ENCODE peak calls at places on chromosomes 5 and 9, in six cellular contexts. R is foreskin fibroblast, E is OCI-LY7, I is fibroblast of lung, K is tibial nerve, H is fibroblast of mammary gland. D is an unnamed sample.

GRCh38 chr9:94819161-94819677 is 92.7 kb downstream of the AOPEP start:
- DNase-seq in R (no peak), E (no peak), I (no peak), K (no peak), H (no peak), D (no peak)

GRCh38 chr5:149473441-149473840 is 77.8 kb downstream of the CSNK1A1 start:
- DNase-seq in R (no peak), E (no peak), I (no peak), K (no peak), H (no peak), D (no peak)

GRCh38 chr5:95903838-95904237 is 57.8 kb downstream of the ELL2 start:
- DNase-seq in R (no peak), E (no peak), I (no peak), K (no peak), H (no peak), D (no peak)

GRCh38 chr9:99251157-99251556 is 29.1 kb downstream of the SEC61B start:
- DNase-seq in R (no peak), E (no peak), I (no peak), K (no peak), H (no peak), D (no peak)

GRCh38 chr9:95081998-95082397 is 235.5 kb downstream of the FANCC start:
- DNase-seq in R (no peak), E (no peak), I (no peak), K (no peak), H (no peak), D (no peak)

GRCh38 chr5:150600951-150601773 is 39.3 kb upstream of the SYNPO start:
- DNase-seq in R (peak), E (no peak), I (peak), K (no peak), H (no peak), D (no peak)

GRCh38 chr9:132614324-132614723 is 31.9 kb downstream of the BARHL1 start:
- DNase-seq in R (no peak), E (no peak), I (no peak), K (no peak), H (no peak), D (no peak)

GRCh38 chr5:37906416-37906815 is 66.6 kb upstream of the GDNF start:
- DNase-seq in R (no peak), E (no peak), I (no peak), K (no peak), H (no peak), D (no peak)

GRCh38 chr5:38466444-38467189 is 89.8 kb downstream of the LIFR start:
- DNase-seq in R (peak), E (no peak), I (no peak), K (peak), H (peak), D (no peak)

GRCh38 chr5:50559955-50560354 is 106.5 kb upstream of the PARP8 start:
- DNase-seq in R (no peak), E (peak), I (no peak), K (no peak), H (no peak), D (no peak)

GRCh38 chr9:129835860-129836223 is 584 bp downstream of the USP20 start:
- DNase-seq in R (peak), E (no peak), I (no peak), K (no peak), H (peak), D (no peak)

GRCh38 chr5:156815988-156816599 is 34.0 kb upstream of the PPP1R2B start:
- DNase-seq in R (peak), E (peak), I (peak), K (no peak), H (peak), D (no peak)

GRCh38 chr9:137534256-137535119 is 15.7 kb downstream of the PNPLA7 start:
- DNase-seq in R (peak), E (peak), I (peak), K (peak), H (peak), D (no peak)

GRCh38 chr9:122360891-122361290 is 9.9 kb upstream of the PTGS1 start:
- DNase-seq in R (peak), E (no peak), I (peak), K (no peak), H (peak), D (no peak)

GRCh38 chr5:16013334-16014065 is 166.1 kb downstream of the MARCHF11 start:
- DNase-seq in R (peak), E (no peak), I (no peak), K (no peak), H (no peak), D (no peak)

GRCh38 chr5:6820851-6821479 is 107.7 kb downstream of the TENT4A start:
- DNase-seq in R (peak), E (peak), I (no peak), K (no peak), H (peak), D (no peak)

GRCh38 chr9:38680827-38681226 is 39.1 kb downstream of the FAM240B start:
- DNase-seq in R (peak), E (no peak), I (peak), K (no peak), H (no peak), D (no peak)

GRCh38 chr9:127723450-127723849 is 7.6 kb downstream of the TTC16 start:
- DNase-seq in R (peak), E (no peak), I (peak), K (no peak), H (peak), D (no peak)

GRCh38 chr5:156913719-156914370 is 49.2 kb downstream of the TIMD4 start:
- DNase-seq in R (no peak), E (peak), I (no peak), K (no peak), H (no peak), D (no peak)

GRCh38 chr9:108580021-108580439 is 275.8 kb downstream of the ACTL7B start:
- DNase-seq in R (peak), E (no peak), I (no peak), K (no peak), H (peak), D (no peak)

GRCh38 chr9:21788752-21789151 is 13.7 kb upstream of the MTAP start:
- DNase-seq in R (peak), E (no peak), I (peak), K (no peak), H (peak), D (no peak)

GRCh38 chr5:93072831-93073459 is 508.1 kb downstream of the NR2F1-AS1 start:
- DNase-seq in R (peak), E (no peak), I (peak), K (no peak), H (peak), D (no peak)

GRCh38 chr5:56145511-56145910 is 87.6 kb downstream of the ANKRD55 start:
- DNase-seq in R (no peak), E (no peak), I (no peak), K (no peak), H (no peak), D (no peak)

GRCh38 chr5:177487144-177487543 is 10.3 kb downstream of the PDLIM7 start:
- DNase-seq in R (no peak), E (no peak), I (no peak), K (no peak), H (no peak), D (no peak)

GRCh38 chr5:177486256-177486655 is 11.1 kb downstream of the PDLIM7 start:
- DNase-seq in R (no peak), E (no peak), I (no peak), K (no peak), H (no peak), D (no peak)

GRCh38 chr5:177489119-177489716 is 8.2 kb downstream of the PDLIM7 start:
- DNase-seq in R (no peak), E (peak), I (no peak), K (no peak), H (no peak), D (no peak)

GRCh38 chr5:177490311-177490991 is 7.0 kb downstream of the PDLIM7 start:
- DNase-seq in R (no peak), E (no peak), I (no peak), K (no peak), H (no peak), D (no peak)

GRCh38 chr5:177487975-177488374 is 9.4 kb downstream of the PDLIM7 start:
- DNase-seq in R (peak), E (peak), I (no peak), K (no peak), H (no peak), D (no peak)
- TF ChIP-seq CTCF in R (no peak), E (peak), I (no peak), K (no peak), H (no peak), D (no peak)

GRCh38 chr5:115265220-115265619 is 2.5 kb upstream of the PGGT1B start:
- DNase-seq in R (no peak), E (no peak), I (no peak), K (no peak), H (no peak), D (no peak)

GRCh38 chr5:115260248-115260647 is 2.4 kb downstream of the PGGT1B start:
- DNase-seq in R (no peak), E (no peak), I (no peak), K (no peak), H (no peak), D (no peak)

GRCh38 chr5:115262066-115262404 is 642 bp downstream of the PGGT1B start:
- DNase-seq in R (peak), E (no peak), I (peak), K (no peak), H (no peak), D (no peak)

GRCh38 chr5:115264786-115265185 is 2.1 kb upstream of the PGGT1B start:
- DNase-seq in R (no peak), E (no peak), I (no peak), K (no peak), H (no peak), D (no peak)

DNA sequence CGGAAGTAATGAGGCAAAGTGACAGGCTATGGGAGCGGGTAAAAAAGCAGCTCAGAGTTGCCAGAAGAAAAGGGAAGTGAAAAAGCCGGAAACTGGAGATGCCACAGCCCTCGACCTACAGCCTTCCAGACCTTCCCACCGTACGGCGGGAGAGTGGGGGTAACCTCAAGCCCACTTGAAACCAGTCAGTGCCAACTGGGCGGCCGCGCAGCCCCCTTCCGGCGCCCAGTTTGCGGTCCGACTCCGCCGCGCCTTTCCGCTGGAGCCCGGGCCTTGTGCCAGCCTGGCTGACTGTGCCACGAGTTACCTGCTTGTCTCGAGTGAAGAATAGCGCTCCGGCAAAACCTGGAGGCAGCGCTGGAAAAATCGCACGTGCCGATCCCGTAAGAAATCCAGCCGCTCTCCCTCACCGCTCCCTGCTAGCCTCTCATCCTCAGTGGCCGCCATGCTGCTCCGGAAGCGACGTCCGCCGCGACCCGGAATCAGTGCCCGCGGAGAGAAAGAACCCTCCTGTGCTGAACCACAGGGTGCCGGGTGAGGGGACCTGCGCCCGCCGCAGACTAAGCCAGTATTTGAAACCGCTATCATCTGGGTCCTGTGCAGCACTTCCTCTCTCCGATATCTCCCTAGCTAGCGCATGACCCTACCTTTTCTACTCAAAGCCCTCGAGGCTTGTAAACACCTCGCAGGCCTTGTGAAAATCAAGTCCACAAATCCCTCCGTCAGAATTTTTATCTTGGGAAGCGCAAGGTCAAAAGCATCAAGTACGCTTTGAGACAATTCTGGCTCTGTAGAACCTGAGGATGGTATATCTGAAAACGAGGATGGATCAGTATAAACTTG is at the start of gene PGGT1B:
- DNase-seq in R (peak), E (peak), I (peak), K (peak), H (peak), D (peak)
- TF ChIP-seq CTCF in R (no peak), E (no peak), I (peak), K (no peak), H (no peak), D (no peak)

GRCh38 chr5:88602584-88602983 is 280.4 kb downstream of the MEF2C start:
- DNase-seq in R (no peak), E (peak), I (no peak), K (no peak), H (no peak), D (no peak)
- TF ChIP-seq CTCF in R (no peak), E (peak), I (no peak), K (no peak), H (no peak), D (no peak)

GRCh38 chr5:18534119-18534518 is 899.9 kb downstream of the TAF11L14 start:
- DNase-seq in R (no peak), E (no peak), I (no peak), K (no peak), H (no peak), D (no peak)

DNA sequence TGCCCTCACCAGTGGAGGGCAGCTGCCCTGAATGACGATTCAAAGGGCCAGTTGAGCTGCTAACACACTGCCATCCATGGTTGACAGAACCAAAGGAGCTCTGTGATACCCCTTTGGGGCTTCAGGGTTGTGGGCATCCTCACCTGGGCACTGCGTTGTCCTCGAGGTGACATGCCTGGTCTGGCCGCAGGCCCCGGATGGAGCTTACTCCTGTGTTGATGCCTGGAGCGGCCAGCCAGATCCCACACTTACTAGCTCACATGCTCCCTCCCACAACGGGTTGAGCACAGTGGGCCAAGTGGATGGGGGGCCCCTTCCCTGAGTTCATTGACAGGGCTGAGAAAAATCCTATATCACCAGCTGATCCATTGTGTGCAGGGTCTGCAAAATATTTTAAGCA is 898.9 kb downstream of the TAF11L14 start:
- DNase-seq in R (no peak), E (no peak), I (no peak), K (no peak), H (no peak), D (no peak)
- TF ChIP-seq CTCF in R (no peak), E (no peak), I (no peak), K (no peak), H (no peak), D (no peak)

DNA sequence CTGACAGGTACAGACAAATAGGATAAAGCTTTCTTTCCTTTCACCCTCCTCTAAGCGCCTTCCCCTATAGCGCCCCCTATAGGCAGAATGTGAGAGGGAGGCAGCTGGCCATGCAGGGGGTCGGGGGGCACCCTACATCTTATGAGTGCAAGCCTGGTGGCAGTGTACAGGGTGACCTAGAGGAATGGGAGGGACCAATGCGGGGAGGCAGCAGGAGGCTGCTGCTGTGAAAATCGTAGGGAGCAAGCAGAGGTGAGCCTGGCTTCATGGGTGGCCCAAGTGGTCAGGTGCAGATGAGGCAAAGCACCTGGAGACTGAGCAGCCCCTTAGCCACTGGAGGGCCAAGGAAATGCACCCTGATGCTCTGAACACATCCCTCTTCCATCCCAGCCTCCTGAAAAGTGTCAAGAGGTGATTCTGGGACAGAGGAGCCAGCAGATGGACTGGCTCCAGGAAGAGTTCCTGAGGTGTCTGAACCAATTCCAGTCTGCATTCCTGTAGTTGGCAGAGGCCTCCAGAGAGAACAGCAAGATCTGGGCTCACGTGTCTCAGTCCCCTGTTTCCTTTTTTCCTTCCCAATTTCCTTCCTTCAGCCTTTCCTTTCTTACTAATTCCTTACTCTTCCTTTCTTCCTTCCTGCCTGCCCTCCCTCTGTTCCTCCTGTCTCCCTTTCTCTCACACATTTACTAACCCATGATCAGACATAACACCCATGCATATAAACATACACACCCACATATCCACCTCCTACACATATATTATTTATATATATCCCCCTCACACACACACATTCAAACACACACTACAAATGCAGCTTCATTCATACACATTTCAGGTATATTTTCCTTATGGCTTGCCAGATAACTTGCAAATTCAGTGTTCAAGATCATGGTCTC is 32.8 kb upstream of the GALNT10 start:
- DNase-seq in R (no peak), E (no peak), I (no peak), K (no peak), H (no peak), D (no peak)
- TF ChIP-seq CTCF in R (peak), E (peak), I (peak), K (no peak), H (peak), D (no peak)

DNA sequence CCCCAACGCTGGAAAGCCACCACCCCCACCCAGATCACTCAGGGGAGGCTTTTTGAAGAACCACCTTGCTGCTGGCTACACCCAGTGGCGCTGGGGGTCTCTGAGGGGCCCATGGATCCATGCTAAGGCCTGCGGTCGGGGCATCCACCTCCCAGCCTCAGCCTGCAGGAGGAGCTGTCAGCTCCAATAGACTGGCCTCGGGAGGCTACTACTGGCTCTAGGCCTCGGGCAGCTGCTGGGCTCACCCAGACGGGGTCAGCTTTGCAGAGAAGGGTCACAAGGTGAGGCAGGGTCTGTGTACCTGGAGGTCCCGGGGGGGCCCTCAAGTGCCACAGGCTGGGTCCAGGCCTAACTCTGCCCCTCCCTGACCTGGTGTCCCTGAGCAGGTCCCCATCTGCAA is 193.7 kb downstream of the OLFM1 start:
- DNase-seq in R (no peak), E (no peak), I (no peak), K (no peak), H (no peak), D (no peak)
- TF ChIP-seq CTCF in R (no peak), E (no peak), I (no peak), K (no peak), H (no peak), D (no peak)

GRCh38 chr9:102631559-102631958 is 363.6 kb upstream of the CYLC2 start:
- DNase-seq in R (no peak), E (peak), I (no peak), K (no peak), H (peak), D (no peak)
- TF ChIP-seq CTCF in R (no peak), E (peak), I (no peak), K (no peak), H (peak), D (no peak)

D was measured in activated B cell treated with CpG ODN at 0.5 μM for 24 hours.